ENCODE peak calls at places on chromosome 19, in four cellular contexts. Y, L, J and X are unnamed samples.

GRCh38 chr19:16849168-16849567 is 20.0 kb downstream of the SIN3B start:
- DNase-seq in Y (no peak), J (no peak), L (no peak), X (peak)

GRCh38 chr19:54208784-54209057 is 8.1 kb downstream of the RPS9 start:
- DNase-seq in J (no peak), Y (no peak), L (no peak), X (no peak)

GRCh38 chr19:54478677-54479266 is 5.7 kb upstream of the CDC42EP5 start:
- DNase-seq in L (peak), Y (no peak), J (no peak), X (no peak)

GRCh38 chr19:11050323-11051114 is 38.7 kb upstream of the LDLR start:
- DNase-seq in J (no peak), L (no peak), Y (no peak), X (no peak)

GRCh38 chr19:49434907-49435577 is 6.3 kb downstream of the SLC17A7 start:
- DNase-seq in L (no peak), Y (no peak), J (no peak), X (no peak)

GRCh38 chr19:1853295-1854031 is 5.2 kb upstream of the REXO1 start:
- DNase-seq in Y (peak), L (peak), J (peak), X (peak)

GRCh38 chr19:33441277-33441699 is 67.8 kb downstream of the CEBPG start:
- DNase-seq in J (no peak), Y (no peak), L (no peak), X (no peak)

GRCh38 chr19:31258211-31259052 is 90.8 kb downstream of the TSHZ3 start:
- DNase-seq in L (no peak), Y (no peak), J (no peak), X (no peak)

GRCh38 chr19:13051581-13052165 is 51.0 kb downstream of the LYL1 start:
- DNase-seq in Y (no peak), L (peak), J (peak), X (peak)

GRCh38 chr19:12733369-12733896 is 1.1 kb downstream of the TRIR start:
- DNase-seq in J (peak), Y (no peak), L (peak), X (peak)

GRCh38 chr19:57239982-57240310 is 486 bp upstream of the ZNF805 start:
- DNase-seq in Y (no peak), L (no peak), J (no peak), X (peak)

GRCh38 chr19:2495651-2496316 is 19.9 kb downstream of the GADD45B start:
- DNase-seq in L (no peak), Y (no peak), J (no peak), X (no peak)

GRCh38 chr19:47512183-47512947 is 2.5 kb downstream of the NAPA start:
- DNase-seq in L (no peak), J (peak), Y (no peak), X (no peak)

GRCh38 chr19:53365899-53366493 is 491 bp downstream of the ZNF525 start:
- DNase-seq in L (peak), Y (peak), J (peak), X (no peak)

GRCh38 chr19:49010453-49010852 is 6.4 kb downstream of the LHB start:
- DNase-seq in J (no peak), Y (no peak), L (no peak), X (no peak)

GRCh38 chr19:48819366-48819816 is 8.6 kb upstream of the BCAT2 start:
- DNase-seq in Y (no peak), L (peak), J (no peak), X (peak)

GRCh38 chr19:7862413-7862951 is 11.7 kb downstream of the PRR36 start:
- DNase-seq in J (no peak), Y (peak), L (no peak), X (peak)

GRCh38 chr19:13020002-13020414 is 24.7 kb downstream of the NFIX start:
- DNase-seq in Y (no peak), J (no peak), L (peak), X (no peak)

GRCh38 chr19:36203293-36203692 is 11.2 kb downstream of the ZNF565 start:
- DNase-seq in J (no peak), L (no peak), Y (no peak), X (no peak)

GRCh38 chr19:55447421-55448174 is 4.5 kb upstream of the SHISA7 start:
- DNase-seq in Y (no peak), L (peak), J (no peak), X (peak)

GRCh38 chr19:43229315-43229714 is 23.9 kb upstream of the PSG4 start:
- DNase-seq in Y (peak), L (peak), J (no peak), X (no peak)

GRCh38 chr19:47660435-47660832 is 51.5 kb downstream of the BICRA start:
- DNase-seq in Y (no peak), J (peak), L (peak), X (peak)

GRCh38 chr19:57302020-57302465 is 18.2 kb upstream of the ZNF543 start:
- DNase-seq in L (peak), Y (peak), J (no peak), X (peak)

GRCh38 chr19:42270346-42271044 is 1.4 kb downstream of the CIC start:
- DNase-seq in L (peak), Y (peak), J (no peak), X (peak)

GRCh38 chr19:54315956-54316355 is 3.0 kb upstream of the LILRA5 start:
- DNase-seq in J (no peak), L (no peak), Y (no peak), X (no peak)

GRCh38 chr19:13267131-13267530 is 116.9 kb downstream of the IER2 start:
- DNase-seq in L (no peak), J (no peak), Y (no peak), X (no peak)

GRCh38 chr19:49764341-49764740 is 1.2 kb upstream of the TSKS start:
- DNase-seq in Y (no peak), L (no peak), J (no peak), X (no peak)

GRCh38 chr19:11530432-11530831 is 1.5 kb upstream of the ECSIT start:
- DNase-seq in Y (peak), J (peak), L (peak), X (peak)

GRCh38 chr19:10419646-10420443 is 493 bp upstream of the PDE4A start:
- DNase-seq in Y (peak), J (peak), L (peak), X (no peak)

GRCh38 chr19:53094749-53095575 is 8.3 kb downstream of the ZNF160 start:
- DNase-seq in J (no peak), Y (no peak), L (no peak), X (no peak)

GRCh38 chr19:506404-507285 is 652 bp upstream of the TPGS1 start:
- DNase-seq in Y (peak), J (peak), L (peak), X (peak)

GRCh38 chr19:48868196-48868886 is at the start of gene PLEKHA4:
- DNase-seq in Y (no peak), L (peak), J (peak), X (no peak)

GRCh38 chr19:51621178-51621577 is 9.0 kb downstream of the SIGLEC5 start:
- DNase-seq in Y (no peak), L (no peak), J (no peak), X (no peak)

GRCh38 chr19:13790354-13790753 is 4.9 kb upstream of the ZSWIM4 start:
- DNase-seq in J (no peak), L (no peak), Y (peak), X (no peak)

GRCh38 chr19:49427855-49428546 is 2.8 kb downstream of the GFY start:
- DNase-seq in Y (no peak), J (peak), L (peak), X (no peak)

GRCh38 chr19:36103842-36104552 is 6.9 kb upstream of the OVOL3 start:
- DNase-seq in Y (no peak), J (no peak), L (peak), X (no peak)

GRCh38 chr19:16185925-16186234 is 670 bp downstream of the FAM32A start:
- DNase-seq in J (no peak), Y (peak), L (no peak), X (no peak)

GRCh38 chr19:51508059-51508733 is 6.6 kb upstream of the SIGLEC12 start:
- DNase-seq in Y (no peak), L (no peak), J (no peak), X (no peak)

GRCh38 chr19:13938361-13939027 is at the start of gene PODNL1:
- DNase-seq in Y (peak), L (peak), J (no peak), X (no peak)

GRCh38 chr19:38294090-38294489 is 10.0 kb upstream of the C19orf33 start:
- DNase-seq in J (no peak), L (no peak), Y (no peak), X (no peak)
- H3K27ac ChIP-seq in J (no peak), L (no peak), Y (no peak), X (peak)

GRCh38 chr19:5892772-5893275 is 10.8 kb downstream of the NDUFA11 start:
- DNase-seq in L (no peak), J (no peak), Y (no peak), X (no peak)
- TF ChIP-seq CTCF in L (no peak), J (no peak), Y (no peak), X (no peak)

GRCh38 chr19:19202707-19203011 is 555 bp downstream of the NR2C2AP start:
- DNase-seq in L (peak), J (no peak), Y (no peak), X (no peak)
- H3K27ac ChIP-seq in L (peak), J (peak), Y (no peak), X (peak)

GRCh38 chr19:4550018-4550417 is 9.5 kb downstream of the SEMA6B start:
- DNase-seq in J (no peak), Y (no peak), L (no peak), X (no peak)

GRCh38 chr19:4550479-4551050 is 8.9 kb downstream of the SEMA6B start:
- DNase-seq in J (no peak), Y (no peak), L (no peak), X (no peak)

GRCh38 chr19:4543856-4544647 is 4.2 kb upstream of the LRG1 start:
- DNase-seq in Y (no peak), J (no peak), L (no peak), X (no peak)

GRCh38 chr19:4548238-4548584 is 8.4 kb upstream of the LRG1 start:
- DNase-seq in L (no peak), Y (no peak), J (no peak), X (no peak)

DNA sequence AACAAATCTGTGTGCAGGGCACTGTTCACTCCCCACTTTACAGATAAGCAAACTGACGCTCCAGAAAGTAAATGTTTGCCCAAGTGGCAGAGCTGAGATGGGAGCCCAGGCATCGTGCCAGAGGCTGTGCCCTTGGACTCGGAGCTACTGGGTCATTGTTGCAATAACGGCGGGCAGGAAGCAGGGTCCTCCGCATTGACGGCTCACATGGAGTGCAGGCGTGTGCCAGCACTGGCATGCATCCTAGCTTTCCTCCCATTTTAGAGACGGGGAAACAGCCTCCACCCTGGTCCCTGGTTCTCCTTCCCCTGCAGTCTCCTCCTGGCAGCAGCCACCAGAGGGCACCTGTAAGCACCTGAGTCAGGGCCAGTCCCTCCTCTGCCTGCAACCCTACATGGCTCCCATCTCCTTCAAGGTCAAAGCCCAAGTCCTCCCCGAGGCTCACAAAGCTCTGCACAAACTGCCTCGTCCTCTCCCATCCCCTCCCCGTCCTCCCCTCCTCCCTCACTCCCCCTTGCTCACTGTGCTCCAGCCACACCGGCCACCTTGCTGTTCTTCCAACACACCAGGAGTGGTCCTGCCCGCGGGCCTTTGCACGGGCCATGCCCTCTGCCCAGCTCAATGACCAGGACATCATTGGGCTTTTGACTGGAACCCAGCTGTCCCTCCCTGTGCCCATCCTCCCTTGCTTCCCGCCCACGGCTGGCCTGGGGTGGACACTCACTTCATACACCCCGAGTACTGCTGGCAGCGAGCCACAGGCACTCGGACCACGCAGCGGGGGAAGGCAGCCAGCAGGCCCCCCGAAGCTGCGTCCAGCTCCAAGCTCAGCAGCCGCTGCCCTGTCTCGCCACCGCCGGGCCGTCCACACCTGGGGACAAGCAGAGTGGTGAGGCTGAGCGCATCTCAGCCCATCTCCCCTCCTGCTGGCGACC is 7.7 kb upstream of the LRG1 start:
- DNase-seq in Y (no peak), L (no peak), J (peak), X (no peak)
- TF ChIP-seq CTCF in Y (peak), L (peak), J (peak), X (peak)

DNA sequence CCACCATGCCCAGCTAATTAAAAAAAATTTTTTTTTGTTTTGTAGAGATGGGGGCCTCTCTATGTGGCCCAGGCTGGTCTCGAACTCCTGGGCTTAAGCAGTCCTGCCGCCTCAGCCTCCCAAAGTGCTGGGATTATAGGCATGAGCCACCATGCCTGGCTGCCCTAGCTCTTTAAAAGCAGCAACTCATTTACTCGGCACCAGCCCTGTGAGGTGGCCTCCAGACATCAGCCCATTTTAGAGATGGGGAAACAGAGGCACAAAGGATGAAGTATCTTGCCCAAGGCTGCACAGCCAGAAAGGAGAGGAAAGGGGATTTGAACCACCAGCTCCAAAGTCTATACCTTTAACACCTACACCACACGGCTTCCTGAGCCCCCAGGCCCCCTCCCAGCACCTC is 312 bp downstream of the PRX start:
- DNase-seq in Y (no peak), L (no peak), J (no peak), X (no peak)
- H3K27ac ChIP-seq in Y (no peak), L (no peak), J (no peak), X (peak)

DNA sequence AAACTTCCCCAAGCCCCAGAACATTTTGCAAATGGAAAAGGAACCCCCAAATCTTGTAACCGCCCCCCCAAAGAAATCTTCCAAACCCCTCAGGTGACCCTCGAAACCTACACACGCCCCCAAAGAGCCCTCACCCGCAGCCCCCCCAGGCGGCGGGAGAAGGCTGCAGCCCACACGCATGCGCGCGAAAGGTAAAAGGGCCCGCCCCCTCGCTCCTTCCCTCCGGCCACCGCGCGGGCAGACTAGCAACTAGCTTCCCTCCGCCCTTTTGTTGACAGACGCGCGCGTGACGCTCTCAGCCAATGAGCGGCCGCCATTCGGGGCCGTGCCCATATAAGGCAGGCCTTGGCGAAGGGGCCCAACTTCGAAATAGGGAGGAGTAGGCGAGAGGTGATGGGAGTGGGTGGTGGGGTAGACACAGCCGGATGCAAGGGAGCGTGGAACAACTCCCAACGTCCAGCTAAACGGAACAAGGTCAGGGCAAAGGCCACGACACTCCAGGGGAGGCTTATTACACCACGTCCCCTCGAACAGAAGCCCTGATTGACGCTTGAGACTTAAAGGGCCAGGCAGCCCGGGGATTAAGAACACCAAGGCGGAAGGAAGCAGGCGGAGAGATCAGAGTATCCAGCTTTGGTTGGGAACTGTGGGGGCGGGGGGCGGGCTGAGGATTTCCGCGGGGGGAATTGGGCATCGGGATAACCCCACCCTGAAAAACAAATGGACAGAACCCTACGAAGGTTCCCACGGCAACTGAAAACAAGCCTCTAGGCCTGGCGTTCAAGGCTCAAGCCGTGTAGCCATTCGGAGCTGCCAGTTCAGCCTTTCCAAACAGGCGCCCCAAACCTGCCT is 13.3 kb downstream of the FBXO46 start:
- DNase-seq in L (peak), Y (peak), J (peak), X (peak)
- TF ChIP-seq CTCF in L (peak), Y (peak), J (peak), X (no peak)

GRCh38 chr19:27962260-27962659 is 1250.7 kb downstream of the UQCRFS1 start:
- DNase-seq in J (no peak), Y (peak), L (no peak), X (no peak)
- H3K27ac ChIP-seq in J (no peak), Y (no peak), L (no peak), X (no peak)

DNA sequence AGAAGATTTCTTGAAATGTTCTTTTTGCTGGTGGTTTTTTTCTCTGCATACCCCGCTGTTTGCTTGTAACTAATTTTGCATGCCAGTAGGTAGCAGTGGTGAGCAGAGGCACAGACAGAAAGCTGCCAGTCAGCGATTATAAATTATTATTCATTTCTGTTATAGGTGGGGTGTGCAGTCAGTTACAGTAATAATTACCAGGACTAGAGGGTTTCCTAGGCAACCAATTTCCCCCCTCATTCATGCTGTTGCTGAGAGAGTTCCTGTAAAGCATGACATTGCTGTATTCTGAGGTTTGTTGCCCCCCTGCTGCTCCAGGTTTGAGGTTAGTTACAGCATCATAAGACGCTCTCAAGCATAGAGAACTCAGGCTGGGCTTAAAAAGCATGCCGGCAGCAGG is 104.5 kb downstream of the URI1 start:
- DNase-seq in J (no peak), L (no peak), Y (peak), X (no peak)
- TF ChIP-seq CTCF in J (peak), L (peak), Y (peak), X (peak)

GRCh38 chr19:4374451-4375163 is 25.7 kb downstream of the SH3GL1 start:
- DNase-seq in J (no peak), Y (peak), L (peak), X (peak)
- H3K27ac ChIP-seq in J (no peak), Y (peak), L (peak), X (peak)

DNA sequence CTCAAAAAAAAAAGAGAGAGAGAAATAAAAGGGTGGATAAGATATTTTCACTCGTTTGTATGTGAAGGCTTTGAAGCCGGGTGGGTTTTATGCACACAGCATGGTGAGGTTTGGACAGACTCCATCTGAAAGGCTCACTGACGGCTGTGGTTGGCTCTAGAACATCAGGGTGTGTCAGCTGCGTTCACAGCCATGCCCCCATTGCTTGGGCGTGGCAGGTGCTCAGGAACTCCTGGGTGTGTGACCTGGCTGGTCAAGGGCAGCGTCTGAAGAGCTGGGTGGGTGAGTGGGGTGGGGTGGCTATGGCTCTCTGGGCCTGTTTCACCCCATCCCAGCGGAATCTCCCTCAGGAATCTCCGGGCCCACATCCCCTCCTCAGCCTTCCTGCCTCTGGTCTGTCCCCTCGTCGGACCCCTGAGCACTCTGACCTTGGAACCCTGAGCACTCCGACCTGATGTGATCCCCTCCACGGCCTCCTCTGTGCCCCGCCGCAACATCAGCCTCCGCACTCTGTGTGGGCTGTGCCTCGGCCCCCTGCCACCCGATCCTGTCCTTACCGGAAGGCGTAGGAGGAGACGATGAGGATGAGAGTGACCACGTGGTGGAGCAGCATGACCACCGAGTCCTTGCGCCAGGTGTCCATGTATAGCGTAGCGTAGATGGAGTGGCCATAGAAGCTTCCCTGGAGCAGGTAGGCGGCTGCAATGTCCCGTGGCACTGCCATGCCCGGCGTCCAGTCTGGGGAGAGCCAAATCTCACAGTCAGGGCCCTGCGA is 12.2 kb downstream of the CERS1 start:
- DNase-seq in L (no peak), Y (no peak), J (no peak), X (no peak)
- TF ChIP-seq CTCF in L (no peak), Y (no peak), J (no peak), X (no peak)